ENCODE peak calls at places on chromosomes 4 and X, in eight cellular contexts. Q is brain microvascular endothelial cell, L is bronchial epithelial cell, S is GM03348, Y is SW 1271, Z is GM12891, U is HCT116, T is D341Med. E is an unnamed sample.

GRCh38 chr4:85779165-85779564 is 304.2 kb downstream of the ARHGAP24 start:
- DNase-seq in Q (peak), L (no peak), S (peak), Y (no peak), Z (no peak), U (no peak), T (no peak), E (no peak)

GRCh38 chr4:66920514-66920913 is 624.8 kb downstream of the CENPC start:
- DNase-seq in Q (no peak), L (no peak), S (no peak), Y (no peak), Z (no peak), U (no peak), T (no peak), E (no peak)

GRCh38 chr4:119750771-119751170 is 122.2 kb upstream of the PDE5A start:
- DNase-seq in Q (no peak), L (no peak), S (peak), Y (no peak), Z (no peak), U (no peak), T (no peak), E (no peak)

GRCh38 chr4:2289955-2290333 is 28.0 kb upstream of the MXD4 start:
- DNase-seq in Q (no peak), L (no peak), S (no peak), Y (no peak), Z (no peak), U (no peak), T (no peak), E (no peak)

GRCh38 chr4:82268050-82268825 is 105.6 kb downstream of the HNRNPD start:
- DNase-seq in Q (peak), L (peak), S (peak), Y (peak), Z (no peak), U (peak), T (peak), E (peak)

GRCh38 chr4:91147067-91147466 is 1019.9 kb downstream of the CCSER1 start:
- DNase-seq in Q (no peak), L (no peak), S (no peak), Y (no peak), Z (no peak), U (no peak), T (peak), E (no peak)

GRCh38 chrX:49193542-49193964 is 6.4 kb downstream of the SYP start:
- DNase-seq in Q (no peak), L (no peak), S (no peak), Y (no peak), Z (no peak), U (no peak), T (no peak), E (no peak)

GRCh38 chr4:94653095-94653649 is 104.6 kb upstream of the BMPR1B start:
- DNase-seq in Q (no peak), L (no peak), S (no peak), Y (no peak), Z (no peak), U (no peak), T (no peak), E (no peak)

GRCh38 chr4:38872620-38873019 is 5.0 kb downstream of the FAM114A1 start:
- DNase-seq in Q (peak), L (peak), S (peak), Y (no peak), Z (no peak), U (no peak), T (no peak), E (no peak)

GRCh38 chr4:93749351-93749761 is 79.2 kb upstream of the ATOH1 start:
- DNase-seq in Q (no peak), L (no peak), S (no peak), Y (no peak), Z (peak), U (no peak), T (no peak), E (no peak)

GRCh38 chr4:183471960-183472708 is 27.7 kb downstream of the CDKN2AIP start:
- DNase-seq in Q (peak), L (peak), S (peak), Y (no peak), Z (peak), U (peak), T (peak), E (peak)

GRCh38 chrX:115946059-115946458 is 224.5 kb upstream of the AGTR2 start:
- DNase-seq in Q (no peak), L (no peak), S (no peak), Y (no peak), Z (no peak), U (no peak), T (no peak), E (no peak)

GRCh38 chr4:134610956-134611355 is 409.4 kb upstream of the PABPC4L start:
- DNase-seq in Q (no peak), L (no peak), S (no peak), Y (no peak), Z (no peak), U (no peak), T (no peak), E (no peak)

GRCh38 chrX:63686878-63687714 is 97.9 kb downstream of the ARHGEF9 start:
- DNase-seq in Q (peak), L (peak), S (peak), Y (peak), Z (no peak), U (peak), T (peak), E (peak)

GRCh38 chrX:49230500-49231232 is 2.5 kb downstream of the CACNA1F start:
- DNase-seq in Q (no peak), L (peak), S (peak), Y (no peak), Z (peak), U (no peak), T (no peak), E (peak)

GRCh38 chr4:106809083-106809482 is 227.0 kb downstream of the DKK2 start:
- DNase-seq in Q (peak), L (peak), S (peak), Y (no peak), Z (no peak), U (peak), T (peak), E (peak)

GRCh38 chr4:24885342-24885741 is 27.5 kb downstream of the CCDC149 start:
- DNase-seq in Q (no peak), L (no peak), S (no peak), Y (no peak), Z (no peak), U (no peak), T (no peak), E (no peak)

GRCh38 chr4:88219099-88219498 is 60.7 kb upstream of the ABCG2 start:
- DNase-seq in Q (no peak), L (peak), S (peak), Y (no peak), Z (no peak), U (peak), T (peak), E (peak)

GRCh38 chr4:185358514-185359433 is 37.0 kb downstream of the LRP2BP start:
- DNase-seq in Q (peak), L (peak), S (peak), Y (no peak), Z (no peak), U (no peak), T (no peak), E (no peak)

GRCh38 chrX:8484360-8484759 is 19.7 kb downstream of the VCX3B start:
- DNase-seq in Q (no peak), L (no peak), S (no peak), Y (no peak), Z (no peak), U (no peak), T (no peak), E (no peak)

GRCh38 chr4:76377922-76378321 is 43.0 kb downstream of the CCDC158 start:
- DNase-seq in Q (peak), L (peak), S (peak), Y (no peak), Z (no peak), U (peak), T (peak), E (peak)

GRCh38 chrX:155747520-155747919 is 133.6 kb upstream of the VAMP7 start:
- DNase-seq in Q (no peak), L (peak), S (no peak), Y (no peak), Z (no peak), U (no peak), T (no peak), E (no peak)

GRCh38 chr4:60790608-60791007 is 409.5 kb upstream of the ADGRL3 start:
- DNase-seq in Q (no peak), L (no peak), S (no peak), Y (no peak), Z (no peak), U (no peak), T (no peak), E (no peak)

GRCh38 chrX:39677987-39678840 is 419.5 kb downstream of the BCOR start:
- DNase-seq in Q (no peak), L (no peak), S (no peak), Y (no peak), Z (no peak), U (no peak), T (no peak), E (no peak)

GRCh38 chr4:20889901-20890300 is 189.6 kb downstream of the PACRGL start:
- DNase-seq in Q (no peak), L (no peak), S (no peak), Y (no peak), Z (no peak), U (no peak), T (no peak), E (no peak)

GRCh38 chrX:154457491-154458115 is 478 bp upstream of the PLXNA3 start:
- DNase-seq in Q (no peak), L (peak), S (peak), Y (no peak), Z (peak), U (no peak), T (peak), E (no peak)

GRCh38 chr4:78800965-78801364 is 24.8 kb downstream of the BMP2K start:
- DNase-seq in Q (no peak), L (no peak), S (no peak), Y (no peak), Z (no peak), U (no peak), T (no peak), E (no peak)

GRCh38 chr4:40540801-40541200 is 88.9 kb downstream of the RBM47 start:
- DNase-seq in Q (no peak), L (no peak), S (no peak), Y (no peak), Z (no peak), U (no peak), T (no peak), E (no peak)

GRCh38 chrX:65575024-65575423 is 40.4 kb upstream of the LAS1L start:
- DNase-seq in Q (no peak), L (peak), S (no peak), Y (no peak), Z (no peak), U (no peak), T (no peak), E (no peak)

GRCh38 chr4:185735887-185736286 is 76.1 kb downstream of the SORBS2 start:
- DNase-seq in Q (no peak), L (no peak), S (no peak), Y (no peak), Z (no peak), U (no peak), T (no peak), E (no peak)

GRCh38 chr4:94127707-94128328 is 79.8 kb upstream of the SMARCAD1 start:
- DNase-seq in Q (no peak), L (peak), S (peak), Y (peak), Z (no peak), U (peak), T (peak), E (peak)

GRCh38 chr4:831483-831805 is 5.5 kb upstream of the CPLX1 start:
- DNase-seq in Q (no peak), L (no peak), S (no peak), Y (no peak), Z (no peak), U (no peak), T (no peak), E (no peak)

GRCh38 chrX:101450951-101451350 is 34.3 kb upstream of the ARMCX4 start:
- DNase-seq in Q (no peak), L (no peak), S (peak), Y (no peak), Z (no peak), U (no peak), T (no peak), E (no peak)

GRCh38 chr4:56234098-56234497 is 153.2 kb downstream of the AASDH start:
- DNase-seq in Q (no peak), L (no peak), S (no peak), Y (no peak), Z (no peak), U (no peak), T (no peak), E (no peak)

GRCh38 chr4:56183344-56183959 is 203.8 kb downstream of the AASDH start:
- DNase-seq in Q (no peak), L (no peak), S (no peak), Y (no peak), Z (peak), U (no peak), T (no peak), E (no peak)

GRCh38 chrX:134396174-134396573 is 63.8 kb upstream of the HPRT1 start:
- DNase-seq in Q (no peak), L (peak), S (peak), Y (no peak), Z (no peak), U (no peak), T (peak), E (peak)

GRCh38 chr4:53816561-53816960 is 225.3 kb upstream of the LNX1 start:
- DNase-seq in Q (no peak), L (no peak), S (no peak), Y (no peak), Z (no peak), U (no peak), T (no peak), E (no peak)

GRCh38 chr4:158259955-158260575 is 49.8 kb downstream of the TMEM144 start:
- DNase-seq in Q (no peak), L (peak), S (no peak), Y (no peak), Z (no peak), U (peak), T (no peak), E (no peak)

E was measured in RWPE1.